ENCODE peak calls at places on chromosomes 6 and 20, in seven cellular contexts. F, T, A, H, Z, P and K are unnamed samples.
A peak's percentile ranks its signal among the peaks of the same experiment; 100 is the strongest.

GRCh38 chr20:1899169-1899525 is 3.9 kb downstream of the SIRPA start:
- DNase-seq in P (no peak), H (no peak), T (no peak), F (no peak), A (no peak), Z (no peak), K (no peak)

GRCh38 chr20:8997720-8998119 is 71.2 kb upstream of the PLCB4 start:
- DNase-seq in Z (no peak), F (no peak), H (no peak), A (no peak), T (no peak), P (no peak), K (no peak)

GRCh38 chr6:158818008-158818579 is 1.1 kb downstream of the EZR start:
- DNase-seq in A (peak; percentile 83), Z (peak; percentile 79), T (peak; percentile 64), P (peak; percentile 89), F (no peak), H (no peak), K (no peak)

GRCh38 chr6:30450908-30451818 is 38.1 kb upstream of the HLA-E start:
- DNase-seq in P (peak; percentile 87), H (no peak), A (no peak), Z (peak; percentile 55), T (peak; percentile 96), F (peak; percentile 75), K (no peak)

GRCh38 chr6:165657325-165657680 is 5.7 kb downstream of the PDE10A start:
- DNase-seq in A (no peak), T (no peak), Z (no peak), H (no peak), P (no peak), F (no peak), K (no peak)

GRCh38 chr6:132190815-132191175 is 210.5 kb downstream of the MOXD1 start:
- DNase-seq in A (no peak), P (no peak), T (no peak), F (peak; percentile 79), Z (peak; percentile 82), H (no peak), K (peak; percentile 46)

GRCh38 chr20:63381781-63382431 is 20.8 kb upstream of the CHRNA4 start:
- DNase-seq in A (no peak), F (no peak), T (no peak), P (no peak), H (no peak), Z (no peak), K (no peak)

GRCh38 chr20:35575958-35576357 is 34.1 kb downstream of the ERGIC3 start:
- DNase-seq in A (no peak), P (no peak), Z (no peak), F (no peak), H (no peak), T (no peak), K (no peak)

GRCh38 chr6:13712485-13712990 is 903 bp upstream of the RANBP9 start:
- DNase-seq in T (no peak), Z (peak; percentile 78), A (no peak), H (no peak), F (no peak), P (no peak), K (no peak)

GRCh38 chr6:91911945-91912344 is 1325.1 kb upstream of the MAP3K7 start:
- DNase-seq in A (no peak), T (no peak), Z (no peak), H (no peak), P (no peak), F (no peak), K (no peak)

GRCh38 chr20:6157345-6157744 is 34.5 kb upstream of the FERMT1 start:
- DNase-seq in H (no peak), T (peak; percentile 60), Z (no peak), A (no peak), F (no peak), P (no peak), K (no peak)

GRCh38 chr6:16681260-16681873 is 79.9 kb downstream of the ATXN1 start:
- DNase-seq in F (peak; percentile 73), Z (peak; percentile 90), P (no peak), H (no peak), T (no peak), A (no peak), K (peak; percentile 81)

GRCh38 chr6:12034831-12035230 is 22.7 kb downstream of the HIVEP1 start:
- DNase-seq in Z (no peak), H (no peak), F (no peak), T (no peak), A (no peak), P (no peak), K (no peak)

GRCh38 chr6:49264496-49264895 is 198.6 kb downstream of the MMUT start:
- DNase-seq in T (no peak), Z (no peak), P (peak; percentile 30), F (no peak), A (no peak), H (no peak), K (no peak)

GRCh38 chr6:144149558-144149893 is 791 bp upstream of the STX11 start:
- DNase-seq in Z (no peak), H (no peak), F (no peak), T (no peak), P (peak; percentile 41), A (no peak), K (no peak)

GRCh38 chr6:71724456-71725180 is 161.7 kb upstream of the RIMS1 start:
- DNase-seq in T (no peak), F (peak; percentile 16), H (no peak), A (no peak), Z (no peak), P (no peak), K (no peak)

GRCh38 chr6:6890400-6890858 is 217.3 kb upstream of the RREB1 start:
- DNase-seq in Z (peak; percentile 52), A (no peak), H (no peak), T (no peak), F (no peak), P (peak; percentile 72), K (no peak)

GRCh38 chr6:99822741-99823512 is 171.1 kb downstream of the MCHR2 start:
- DNase-seq in H (no peak), P (no peak), Z (peak; percentile 50), A (no peak), F (peak; percentile 16), T (peak; percentile 77), K (peak; percentile 17)

GRCh38 chr6:80767808-80768207 is 661.3 kb downstream of the BCKDHB start:
- DNase-seq in H (no peak), P (peak; percentile 55), A (no peak), Z (peak; percentile 65), T (no peak), F (peak; percentile 81), K (peak; percentile 75)

GRCh38 chr6:39184906-39185580 is 44.2 kb downstream of the KCNK5 start:
- DNase-seq in F (no peak), H (no peak), A (no peak), P (no peak), Z (no peak), T (no peak), K (no peak)

GRCh38 chr6:298233-299049 is 6.2 kb downstream of the DUSP22 start:
- DNase-seq in H (no peak), P (no peak), T (peak; percentile 41), Z (no peak), A (no peak), F (no peak), K (no peak)

GRCh38 chr6:158131926-158132325 is 36.1 kb downstream of the SERAC1 start:
- DNase-seq in A (no peak), H (no peak), T (peak; percentile 21), P (no peak), F (no peak), Z (peak; percentile 44), K (no peak)

GRCh38 chr6:122394016-122394415 is 5.4 kb upstream of the HSF2 start:
- DNase-seq in T (no peak), Z (no peak), A (no peak), P (no peak), F (no peak), H (no peak), K (no peak)

GRCh38 chr6:130189691-130190459 is 32.9 kb downstream of the SAMD3 start:
- DNase-seq in H (no peak), F (no peak), A (no peak), Z (no peak), P (no peak), T (no peak), K (no peak)
- H3K4me3 ChIP-seq in H (no peak overlapping the region), F (no peak overlapping the region), A (no peak overlapping the region), Z (no peak overlapping the region), P (no peak overlapping the region), T (no peak overlapping the region), K (no peak overlapping the region)

DNA sequence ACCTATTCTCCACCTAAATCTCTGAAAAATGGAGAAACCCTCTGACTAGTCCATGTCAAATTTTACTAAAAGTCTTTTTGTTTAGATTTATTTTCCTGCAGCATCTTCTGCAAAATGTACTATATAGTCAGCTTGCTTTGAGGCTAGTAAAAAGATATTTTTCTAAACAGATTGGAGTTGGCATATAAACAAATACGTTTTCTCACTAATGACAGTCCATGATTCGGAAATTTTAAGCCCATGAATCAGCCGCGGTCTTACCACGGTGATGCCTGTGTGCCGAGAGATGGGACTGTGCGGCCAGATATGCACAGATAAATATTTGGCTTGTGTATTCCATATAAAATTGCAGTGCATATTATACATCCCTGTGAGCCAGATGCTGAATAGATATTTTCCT is 3.2 kb downstream of the FOXC1 start:
- DNase-seq in A (no peak), T (no peak), F (peak; percentile 39), H (no peak), P (no peak), Z (peak; percentile 58), K (no peak)
- H3K4me3 ChIP-seq in A (no peak overlapping the region), T (no peak overlapping the region), F (peak overlapping the region; percentile 54), H (no peak overlapping the region), P (peak overlapping the region; percentile 53), Z (peak overlapping the region; percentile 56), K (peak overlapping the region; percentile 61)

GRCh38 chr20:53917145-53918009 is 153.0 kb downstream of the BCAS1 start:
- DNase-seq in Z (peak; percentile 92), P (no peak), T (no peak), H (no peak), F (no peak), A (no peak), K (no peak)
- H3K4me3 ChIP-seq in Z (no peak overlapping the region), P (no peak overlapping the region), T (no peak overlapping the region), H (no peak overlapping the region), F (no peak overlapping the region), A (peak overlapping the region; percentile 17), K (no peak overlapping the region)

GRCh38 chr6:149899486-149899885 is 1.6 kb upstream of the RAET1E start:
- DNase-seq in Z (no peak), A (no peak), P (no peak), T (no peak), H (no peak), F (no peak), K (no peak)

GRCh38 chr6:149897015-149897697 is 757 bp downstream of the RAET1E start:
- DNase-seq in F (peak; percentile 86), H (no peak), A (no peak), P (peak; percentile 83), Z (peak; percentile 96), T (no peak), K (peak; percentile 71)

GRCh38 chr6:149897855-149898744 is at the start of gene RAET1E:
- DNase-seq in T (no peak), Z (no peak), P (no peak), F (no peak), A (no peak), H (no peak), K (no peak)

GRCh38 chr6:149899926-149900619 is 2.2 kb upstream of the RAET1E start:
- DNase-seq in Z (no peak), H (no peak), T (no peak), A (no peak), F (no peak), P (no peak), K (no peak)

DNA sequence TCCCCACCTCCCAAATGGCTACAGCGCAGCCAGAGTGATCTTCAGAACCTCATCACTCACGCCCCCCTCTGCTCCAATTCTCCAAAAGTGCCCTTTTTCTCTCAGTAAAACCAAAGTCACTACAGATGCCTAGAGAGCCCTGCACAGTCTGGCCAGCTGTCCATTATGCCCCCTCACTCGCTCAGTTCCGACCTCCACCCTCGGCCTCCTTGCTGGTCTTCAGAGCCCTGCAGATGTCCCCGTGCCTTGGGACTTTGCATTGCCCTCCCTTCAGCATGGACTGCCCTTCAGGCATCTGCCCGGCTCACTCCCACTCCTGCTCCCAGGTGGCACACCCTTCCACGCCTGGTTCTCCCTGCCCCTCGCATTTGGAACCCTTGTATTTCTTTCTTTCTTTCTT is 1.1 kb upstream of the RAET1E start:
- DNase-seq in T (no peak), P (no peak), A (no peak), F (no peak), H (no peak), Z (no peak), K (no peak)
- H3K4me3 ChIP-seq in T (no peak overlapping the region), P (no peak overlapping the region), A (no peak overlapping the region), F (no peak overlapping the region), H (no peak overlapping the region), Z (no peak overlapping the region), K (no peak overlapping the region)